ENCODE peak calls at places on chromosomes 6 and 20, in four cellular contexts. One of them, this sample, is unnamed.

GRCh38 chr20:36833275-36834020 is 42.5 kb upstream of the TLDC2 start:
- DNase-seq in HL-60: no peak
- DNase-seq in K562: no peak
- DNase-seq in GM12878: no peak
- DNase-seq in this sample: no peak

GRCh38 chr6:28719275-28719940 is 193.7 kb downstream of the GPX5 start:
- DNase-seq in HL-60: peak
- DNase-seq in K562: peak
- DNase-seq in GM12878: no peak
- DNase-seq in this sample: no peak

GRCh38 chr6:109226353-109226752 is 131.0 kb downstream of the CEP57L1 start:
- DNase-seq in HL-60: no peak
- DNase-seq in K562: no peak
- DNase-seq in GM12878: no peak
- DNase-seq in this sample: no peak

GRCh38 chr20:24996449-24997195 is 4.1 kb upstream of the APMAP start:
- DNase-seq in HL-60: no peak
- DNase-seq in K562: no peak
- DNase-seq in GM12878: no peak
- DNase-seq in this sample: no peak

GRCh38 chr6:43807228-43808061 is 37.4 kb downstream of the VEGFA start:
- DNase-seq in HL-60: no peak
- DNase-seq in K562: peak
- DNase-seq in GM12878: no peak
- DNase-seq in this sample: no peak

GRCh38 chr20:1368448-1369199 is 24.2 kb downstream of the FKBP1A start:
- DNase-seq in HL-60: no peak
- DNase-seq in K562: no peak
- DNase-seq in GM12878: no peak
- DNase-seq in this sample: no peak

GRCh38 chr6:68343901-68344300 is 291.2 kb upstream of the ADGRB3 start:
- DNase-seq in HL-60: no peak
- DNase-seq in K562: peak
- DNase-seq in GM12878: no peak
- DNase-seq in this sample: no peak

GRCh38 chr6:79604583-79605037 is 26.5 kb upstream of the SH3BGRL2 start:
- DNase-seq in HL-60: no peak
- DNase-seq in K562: peak
- DNase-seq in GM12878: no peak
- DNase-seq in this sample: no peak

GRCh38 chr6:75800708-75801505 is 51.9 kb downstream of the MYO6 start:
- DNase-seq in HL-60: no peak
- DNase-seq in K562: no peak
- DNase-seq in GM12878: no peak
- DNase-seq in this sample: no peak

GRCh38 chr20:32203556-32204484 is 3.7 kb downstream of the PLAGL2 start:
- DNase-seq in HL-60: no peak
- DNase-seq in K562: no peak
- DNase-seq in GM12878: no peak
- DNase-seq in this sample: no peak

GRCh38 chr20:57840504-57841296 is 130.9 kb upstream of the PMEPA1 start:
- DNase-seq in HL-60: no peak
- DNase-seq in K562: no peak
- DNase-seq in GM12878: no peak
- DNase-seq in this sample: no peak

GRCh38 chr6:89895273-89895874 is 1.1 kb downstream of the GJA10 start:
- DNase-seq in HL-60: no peak
- DNase-seq in K562: no peak
- DNase-seq in GM12878: no peak
- DNase-seq in this sample: no peak

GRCh38 chr6:162680367-162680766 is 47.2 kb downstream of the PRKN start:
- DNase-seq in HL-60: no peak
- DNase-seq in K562: no peak
- DNase-seq in GM12878: no peak
- DNase-seq in this sample: no peak

GRCh38 chr6:74731921-74732320 is 473.9 kb downstream of the COL12A1 start:
- DNase-seq in HL-60: no peak
- DNase-seq in K562: no peak
- DNase-seq in GM12878: no peak
- DNase-seq in this sample: no peak

GRCh38 chr6:157227202-157228166 is 95.8 kb downstream of the TMEM242 start:
- DNase-seq in HL-60: no peak
- DNase-seq in K562: peak
- DNase-seq in GM12878: no peak
- DNase-seq in this sample: no peak

GRCh38 chr20:63952210-63952535 is 4.0 kb downstream of the UCKL1 start:
- DNase-seq in HL-60: no peak
- DNase-seq in K562: no peak
- DNase-seq in GM12878: no peak
- DNase-seq in this sample: no peak

GRCh38 chr6:7138111-7138510 is 30.4 kb downstream of the RREB1 start:
- DNase-seq in HL-60: no peak
- DNase-seq in K562: no peak
- DNase-seq in GM12878: no peak
- DNase-seq in this sample: no peak

GRCh38 chr20:19407731-19408130 is 195.3 kb downstream of the SLC24A3 start:
- DNase-seq in HL-60: no peak
- DNase-seq in K562: no peak
- DNase-seq in GM12878: no peak
- DNase-seq in this sample: no peak

GRCh38 chr20:40564997-40565680 is 123.9 kb downstream of the MAFB start:
- DNase-seq in HL-60: no peak
- DNase-seq in K562: no peak
- DNase-seq in GM12878: no peak
- DNase-seq in this sample: no peak

GRCh38 chr20:47493175-47493953 is 8.3 kb upstream of the NCOA3 start:
- DNase-seq in HL-60: peak
- DNase-seq in K562: peak
- DNase-seq in GM12878: no peak
- DNase-seq in this sample: no peak

GRCh38 chr6:19415605-19416326 is 421.4 kb upstream of the ID4 start:
- DNase-seq in HL-60: no peak
- DNase-seq in K562: no peak
- DNase-seq in GM12878: no peak
- DNase-seq in this sample: no peak

GRCh38 chr20:2745936-2746635 is 53.5 kb downstream of the EBF4 start:
- DNase-seq in HL-60: no peak
- DNase-seq in K562: no peak
- DNase-seq in GM12878: no peak
- DNase-seq in this sample: no peak

GRCh38 chr6:159259726-159260125 is 90.5 kb downstream of the FNDC1 start:
- DNase-seq in HL-60: no peak
- DNase-seq in K562: no peak
- DNase-seq in GM12878: no peak
- DNase-seq in this sample: no peak
- TF ChIP-seq SPI1 in HL-60: no peak
- TF ChIP-seq SPI1 in K562: no peak
- TF ChIP-seq SPI1 in GM12878: no peak
- TF ChIP-seq SPI1 in this sample: no peak

DNA sequence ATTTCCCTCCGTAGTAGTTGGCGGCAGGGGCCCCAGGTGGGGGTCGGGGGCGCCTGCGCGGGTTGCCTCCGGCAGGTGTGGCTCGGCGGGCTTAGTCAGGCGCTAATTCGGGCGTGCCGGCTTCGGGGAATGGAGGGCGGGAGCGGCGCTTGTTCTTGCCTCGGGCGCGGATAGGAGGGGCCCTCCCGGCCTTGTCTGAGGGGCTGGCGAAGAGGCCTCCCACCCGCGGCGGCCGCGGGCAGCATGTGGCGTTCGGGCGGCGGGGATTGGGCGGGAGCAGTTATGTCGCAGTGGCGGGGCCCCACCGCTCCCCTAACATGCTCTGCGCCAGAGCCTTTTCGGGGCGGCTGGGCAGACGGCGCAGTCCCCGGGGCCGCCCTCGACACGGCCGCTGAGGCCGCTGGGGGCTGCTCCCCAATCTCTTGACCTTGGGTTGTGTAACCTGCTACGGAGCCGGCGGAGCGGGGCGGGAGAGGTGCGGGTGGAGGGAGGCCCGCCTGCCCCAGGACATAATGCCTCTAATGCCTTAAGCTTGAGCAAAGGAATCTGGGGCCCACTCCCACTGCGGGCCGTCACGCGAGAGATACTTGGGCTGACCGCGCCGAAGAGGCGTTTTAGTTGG is 1.1 kb downstream of the AMD1 start:
- DNase-seq in HL-60: no peak
- DNase-seq in K562: peak
- DNase-seq in GM12878: no peak
- DNase-seq in this sample: no peak
- TF ChIP-seq SPI1 in HL-60: no peak
- TF ChIP-seq SPI1 in K562: no peak
- TF ChIP-seq SPI1 in GM12878: no peak
- TF ChIP-seq SPI1 in this sample: no peak

GRCh38 chr6:151440498-151440897 is 11.4 kb downstream of the RMND1 start:
- DNase-seq in HL-60: no peak
- DNase-seq in K562: no peak
- DNase-seq in GM12878: no peak
- DNase-seq in this sample: no peak
- TF ChIP-seq SPI1 in HL-60: no peak
- TF ChIP-seq SPI1 in K562: no peak
- TF ChIP-seq SPI1 in GM12878: no peak
- TF ChIP-seq SPI1 in this sample: no peak

GRCh38 chr6:110528051-110528929 is 51.9 kb upstream of the SLC22A16 start:
- DNase-seq in HL-60: no peak
- DNase-seq in K562: peak
- DNase-seq in GM12878: peak
- DNase-seq in this sample: peak

GRCh38 chr6:110529355-110529754 is 52.9 kb upstream of the SLC22A16 start:
- DNase-seq in HL-60: peak
- DNase-seq in K562: no peak
- DNase-seq in GM12878: no peak
- DNase-seq in this sample: no peak

GRCh38 chr6:110528930-110529325 is 52.5 kb upstream of the SLC22A16 start:
- DNase-seq in HL-60: no peak
- DNase-seq in K562: no peak
- DNase-seq in GM12878: no peak
- DNase-seq in this sample: no peak

GRCh38 chr6:110530671-110531070 is 54.3 kb upstream of the SLC22A16 start:
- DNase-seq in HL-60: no peak
- DNase-seq in K562: no peak
- DNase-seq in GM12878: no peak
- DNase-seq in this sample: no peak

DNA sequence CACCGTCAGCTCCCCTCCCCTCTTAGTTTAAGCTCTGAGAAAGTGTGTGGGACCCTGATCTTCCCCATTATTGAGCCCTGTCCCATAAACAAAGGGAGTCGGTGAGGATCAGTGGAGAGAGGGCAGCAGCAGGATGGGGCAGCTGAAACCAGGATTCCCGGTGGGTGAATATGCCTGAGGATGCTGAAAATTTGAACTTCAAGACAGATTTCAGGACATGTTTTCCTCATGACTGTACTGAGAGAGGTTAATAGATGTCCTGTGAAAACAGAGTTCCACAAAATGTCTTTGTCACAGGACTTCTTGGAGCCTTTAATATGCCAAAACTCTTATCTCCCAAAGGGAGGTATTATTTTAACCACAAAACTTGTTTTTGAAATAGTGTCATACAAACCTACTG is 53.5 kb upstream of the SLC22A16 start:
- DNase-seq in HL-60: no peak
- DNase-seq in K562: no peak
- DNase-seq in GM12878: no peak
- DNase-seq in this sample: no peak
- TF ChIP-seq SPI1 in HL-60: no peak
- TF ChIP-seq SPI1 in K562: no peak
- TF ChIP-seq SPI1 in GM12878: no peak
- TF ChIP-seq SPI1 in this sample: no peak

GRCh38 chr6:52126231-52126630 is 38.8 kb upstream of the PKHD1 start:
- DNase-seq in HL-60: no peak
- DNase-seq in K562: no peak
- DNase-seq in GM12878: no peak
- DNase-seq in this sample: no peak

GRCh38 chr6:52125572-52125971 is 38.2 kb upstream of the PKHD1 start:
- DNase-seq in HL-60: no peak
- DNase-seq in K562: no peak
- DNase-seq in GM12878: no peak
- DNase-seq in this sample: no peak

GRCh38 chr6:52125139-52125538 is 37.7 kb upstream of the PKHD1 start:
- DNase-seq in HL-60: no peak
- DNase-seq in K562: no peak
- DNase-seq in GM12878: no peak
- DNase-seq in this sample: no peak

GRCh38 chr6:52130440-52130839 is 43.0 kb upstream of the PKHD1 start:
- DNase-seq in HL-60: no peak
- DNase-seq in K562: no peak
- DNase-seq in GM12878: no peak
- DNase-seq in this sample: no peak

DNA sequence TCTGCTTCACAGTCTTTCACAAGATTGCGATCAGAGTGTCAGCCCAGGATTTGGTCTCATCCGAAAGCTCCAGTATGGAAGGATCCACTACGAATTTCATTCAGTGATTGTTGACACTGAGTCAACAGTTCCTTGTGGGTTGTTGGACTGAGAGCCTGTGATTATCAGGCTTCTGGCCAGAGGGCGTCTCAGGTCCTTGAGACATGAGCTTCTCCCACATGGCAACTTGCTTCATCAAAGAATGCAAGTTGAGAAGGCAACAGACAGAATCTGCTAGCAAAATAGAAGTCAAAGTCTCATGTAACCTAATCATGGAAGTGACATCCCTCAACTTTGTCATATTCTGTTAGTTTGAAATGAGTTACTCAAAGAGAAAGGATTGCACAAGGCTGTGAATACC is 40.5 kb upstream of the PKHD1 start:
- DNase-seq in HL-60: no peak
- DNase-seq in K562: no peak
- DNase-seq in GM12878: no peak
- DNase-seq in this sample: no peak
- TF ChIP-seq SPI1 in HL-60: no peak
- TF ChIP-seq SPI1 in K562: no peak
- TF ChIP-seq SPI1 in GM12878: no peak
- TF ChIP-seq SPI1 in this sample: no peak

DNA sequence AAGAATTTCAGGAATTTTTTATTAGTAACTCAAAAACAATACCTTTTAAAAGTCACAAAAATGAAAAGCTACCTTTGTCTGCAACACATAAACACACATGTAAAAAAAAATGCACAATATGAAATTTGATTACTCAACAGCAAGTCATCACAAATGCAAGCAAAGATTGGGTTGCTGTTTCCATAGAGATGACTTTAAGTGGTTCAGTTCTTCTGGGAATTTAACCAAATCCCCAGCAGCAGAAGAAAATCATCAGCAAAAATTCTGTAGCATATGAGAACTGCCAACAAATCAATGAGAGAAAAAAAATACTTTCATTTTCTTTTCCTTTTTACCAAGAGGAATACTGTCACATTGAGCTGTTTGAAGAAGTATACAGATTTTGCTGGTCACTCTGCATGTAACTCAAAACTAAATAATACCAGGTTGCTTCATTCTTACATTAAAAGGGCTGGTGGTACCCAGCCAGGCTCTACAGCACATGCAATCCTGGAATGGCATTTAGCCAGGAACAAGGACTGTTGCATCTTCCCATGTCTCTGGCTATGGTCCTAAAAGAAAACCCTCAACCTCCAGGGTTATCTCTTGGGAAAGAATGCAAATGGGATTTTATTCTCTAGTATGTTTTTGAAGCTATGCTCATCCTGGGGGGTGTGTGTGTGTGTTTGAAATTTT is 158.3 kb downstream of the OPRM1 start:
- DNase-seq in HL-60: no peak
- DNase-seq in K562: no peak
- DNase-seq in GM12878: no peak
- DNase-seq in this sample: no peak
- TF ChIP-seq SPI1 in HL-60: no peak
- TF ChIP-seq SPI1 in K562: no peak
- TF ChIP-seq SPI1 in GM12878: no peak
- TF ChIP-seq SPI1 in this sample: no peak

This sample was measured in GM12891.